ENCODE peak calls at places on chromosomes 1 and 21, in eight cellular contexts. M is uterus, B is heart left ventricle, G is GM23248, S is IMR-90, L is OCI-LY7, P is A549, I is testis. C is an unnamed sample.

GRCh38 chr1:229092377-229093257 is 178.3 kb upstream of the RAB4A start:
- DNase-seq in S (no peak), L (peak; percentile 64), B (no peak), G (no peak), P (no peak), I (no peak), M (no peak), C (no peak)

GRCh38 chr1:209428241-209428921 is 155.1 kb upstream of the CAMK1G start:
- DNase-seq in G (no peak), P (no peak), I (no peak), M (no peak), B (no peak), L (no peak), S (no peak), C (peak; percentile 86)

GRCh38 chr1:24216254-24216653 is 29.2 kb upstream of the IFNLR1 start:
- DNase-seq in B (no peak), G (no peak), M (peak; percentile 40), L (no peak), I (no peak), P (no peak), S (no peak), C (peak; percentile 62)

GRCh38 chr1:98981917-98982513 is 22.6 kb downstream of the PLPPR5 start:
- DNase-seq in L (no peak), S (peak; percentile 62), P (no peak), G (peak; percentile 63), I (no peak), M (no peak), B (no peak), C (no peak)

GRCh38 chr21:14573244-14573643 is 27.1 kb upstream of the SAMSN1 start:
- DNase-seq in P (no peak), M (no peak), I (no peak), G (no peak), L (no peak), B (no peak), S (no peak), C (no peak)

GRCh38 chr1:236685917-236686814 is at the start of gene ACTN2:
- DNase-seq in S (no peak), L (no peak), I (peak; percentile 70), P (peak; percentile 7), B (peak; percentile 81), G (peak; percentile 46), M (peak; percentile 54), C (no peak)

GRCh38 chr1:40130892-40131291 is 30.3 kb upstream of the RLF start:
- DNase-seq in S (no peak), M (no peak), G (no peak), B (no peak), L (no peak), I (no peak), P (no peak), C (no peak)

GRCh38 chr1:183913556-183913955 is 108.6 kb downstream of the RGL1 start:
- DNase-seq in P (no peak), S (peak; percentile 39), M (no peak), I (no peak), L (no peak), B (no peak), G (peak; percentile 71), C (no peak)

GRCh38 chr1:105865546-105865945 is 1190.9 kb upstream of the PRMT6 start:
- DNase-seq in G (no peak), M (no peak), I (no peak), L (no peak), P (no peak), S (no peak), B (no peak), C (no peak)

GRCh38 chr1:32275424-32275823 is 16.5 kb upstream of the HDAC1 start:
- DNase-seq in B (no peak), I (no peak), G (peak; percentile 18), P (no peak), M (no peak), L (no peak), S (no peak), C (no peak)

GRCh38 chr1:103788377-103788776 is 38.7 kb downstream of the AMY1C start:
- DNase-seq in G (peak; percentile 34), S (no peak), M (no peak), I (no peak), L (peak; percentile 0), B (no peak), P (no peak), C (no peak)

GRCh38 chr1:40495315-40495903 is 13.2 kb upstream of the EXO5 start:
- DNase-seq in I (no peak), G (no peak), B (no peak), S (no peak), M (no peak), P (no peak), L (no peak), C (no peak)

GRCh38 chr1:221727146-221728036 is 14.5 kb downstream of the DUSP10 start:
- DNase-seq in M (no peak), I (no peak), P (no peak), G (no peak), S (no peak), L (no peak), B (no peak), C (no peak)

GRCh38 chr1:221726331-221726692 is 15.6 kb downstream of the DUSP10 start:
- DNase-seq in B (no peak), S (no peak), P (no peak), G (no peak), M (no peak), L (no peak), I (no peak), C (no peak)

GRCh38 chr1:221724931-221725605 is 16.8 kb downstream of the DUSP10 start:
- DNase-seq in S (peak; percentile 66), B (peak; percentile 43), P (no peak), M (no peak), G (peak; percentile 91), L (no peak), I (no peak), C (no peak)

GRCh38 chr1:221723918-221724263 is 18.0 kb downstream of the DUSP10 start:
- DNase-seq in M (no peak), P (no peak), I (no peak), G (no peak), S (peak; percentile 43), B (no peak), L (no peak), C (no peak)

GRCh38 chr1:221725683-221726330 is 16.1 kb downstream of the DUSP10 start:
- DNase-seq in I (no peak), P (no peak), S (peak; percentile 60), L (no peak), B (no peak), G (peak; percentile 83), M (no peak), C (no peak)
- H3K27ac ChIP-seq in I (no peak overlapping the region), P (peak overlapping the region; percentile 43), S (peak overlapping the region; percentile 56), L (no peak overlapping the region), B (no peak overlapping the region), G (peak overlapping the region; percentile 57), M (peak overlapping the region; percentile 39), C (no peak overlapping the region)

GRCh38 chr1:204222006-204222872 is 8.5 kb upstream of the GOLT1A start:
- DNase-seq in P (no peak), S (no peak), B (no peak), I (no peak), L (no peak), M (no peak), G (no peak), C (no peak)
- H3K4me1 ChIP-seq in P (no peaks in the 10 kb centered on the region), S (peaks cover 4% of the 10 kb centered on the region), B (no peaks in the 10 kb centered on the region), I (no peaks in the 10 kb centered on the region), L (no peaks in the 10 kb centered on the region), M (no peaks in the 10 kb centered on the region), G (no peaks in the 10 kb centered on the region), C (peaks cover 9% of the 10 kb centered on the region)

DNA sequence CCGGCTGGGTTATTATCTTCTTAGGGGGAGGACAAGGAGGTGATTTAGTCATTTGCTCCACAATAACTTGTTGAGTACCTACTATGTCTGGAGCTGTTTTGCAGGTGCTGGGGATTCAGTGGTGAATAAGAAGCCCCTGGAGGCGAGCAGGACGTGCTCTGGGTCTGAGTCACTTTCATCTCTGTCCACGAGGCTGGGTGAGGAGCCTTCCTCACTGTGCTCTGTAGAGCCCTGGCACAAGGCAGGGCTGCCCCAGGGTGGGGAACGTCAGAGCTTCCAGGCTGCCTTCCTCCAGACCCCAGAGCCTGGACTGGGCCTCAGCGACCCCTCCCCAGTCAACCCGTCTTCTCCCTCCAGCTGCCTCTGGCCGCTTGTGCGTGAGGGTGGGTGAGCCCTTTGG is 2.5 kb upstream of the PADI6 start:
- DNase-seq in P (no peak), M (no peak), B (no peak), G (peak; percentile 46), S (peak; percentile 37), L (no peak), I (no peak), C (no peak)
- H3K27ac ChIP-seq in P (peak overlapping the region; percentile 16), M (no peak overlapping the region), B (no peak overlapping the region), G (no peak overlapping the region), S (no peak overlapping the region), L (no peak overlapping the region), I (no peak overlapping the region), C (no peak overlapping the region)

GRCh38 chr1:207919523-207920210 is 8.7 kb upstream of the CD34 start:
- DNase-seq in L (no peak), G (peak; percentile 56), M (peak; percentile 51), B (peak; percentile 63), S (no peak), I (no peak), P (no peak), C (no peak)
- H3K4me1 ChIP-seq in L (no peaks in the 10 kb centered on the region), G (no peaks in the 10 kb centered on the region), M (peaks cover 3% of the 10 kb centered on the region), B (peaks cover 73% of the 10 kb centered on the region), S (no peaks in the 10 kb centered on the region), I (peaks cover 41% of the 10 kb centered on the region), P (no peaks in the 10 kb centered on the region), C (no peaks in the 10 kb centered on the region)